ENCODE peak calls at places on chromosomes 6 and 20, in four cellular contexts. R is K562, Y is HL-60, K is GM12878. X is an unnamed sample.

GRCh38 chr20:44649976-44650375 is 1.5 kb downstream of the ADA start:
- DNase-seq in R (no peak), K (no peak), Y (no peak), X (no peak)

GRCh38 chr6:27188885-27189418 is 58.5 kb upstream of the PRSS16 start:
- DNase-seq in R (peak), K (peak), Y (peak), X (no peak)

GRCh38 chr6:8707956-8708772 is 272.8 kb upstream of the SLC35B3 start:
- DNase-seq in K (no peak), Y (no peak), R (no peak), X (no peak)

GRCh38 chr6:49453221-49453620 is 9.8 kb downstream of the MMUT start:
- DNase-seq in Y (no peak), K (no peak), R (no peak), X (no peak)

GRCh38 chr6:110538416-110539060 is 62.1 kb upstream of the SLC22A16 start:
- DNase-seq in K (no peak), Y (no peak), R (no peak), X (no peak)

GRCh38 chr20:62993856-62994494 is 12.8 kb downstream of the BHLHE23 start:
- DNase-seq in K (no peak), R (no peak), Y (no peak), X (no peak)

GRCh38 chr6:158764188-158764849 is 54.8 kb downstream of the EZR start:
- DNase-seq in R (no peak), Y (no peak), K (no peak), X (no peak)

GRCh38 chr6:135240711-135241110 is 59.6 kb downstream of the MYB start:
- DNase-seq in Y (no peak), R (no peak), K (no peak), X (no peak)

GRCh38 chr20:22921595-22922421 is 113.3 kb upstream of the SSTR4 start:
- DNase-seq in R (peak), Y (peak), K (no peak), X (no peak)

GRCh38 chr6:43247115-43247999 is 4.1 kb downstream of the TTBK1 start:
- DNase-seq in K (no peak), Y (peak), R (peak), X (peak)

GRCh38 chr6:34731393-34732060 is 25.8 kb upstream of the SNRPC start:
- DNase-seq in Y (no peak), K (no peak), R (no peak), X (no peak)

GRCh38 chr6:166503167-166503744 is 83.2 kb downstream of the RAMACL start:
- DNase-seq in Y (no peak), R (no peak), K (no peak), X (no peak)

GRCh38 chr6:32763417-32763816 is at the start of gene HLA-DQB2:
- DNase-seq in Y (no peak), K (no peak), R (no peak), X (no peak)

GRCh38 chr20:36315545-36316351 is 9.6 kb downstream of the DLGAP4 start:
- DNase-seq in R (no peak), K (no peak), Y (no peak), X (no peak)

GRCh38 chr20:50930139-50931047 is 844 bp downstream of the ADNP start:
- DNase-seq in Y (no peak), R (peak), K (no peak), X (no peak)

GRCh38 chr6:157954150-157955117 is 27.2 kb upstream of the SYNJ2 start:
- DNase-seq in Y (peak), R (no peak), K (no peak), X (no peak)

GRCh38 chr6:452301-453067 is 60.9 kb downstream of the IRF4 start:
- DNase-seq in K (no peak), R (no peak), Y (no peak), X (no peak)

GRCh38 chr6:38933426-38933825 is 115.2 kb upstream of the GLP1R start:
- DNase-seq in R (no peak), K (no peak), Y (no peak), X (no peak)

GRCh38 chr6:31087494-31088089 is 24.8 kb downstream of the C6orf15 start:
- DNase-seq in Y (peak), K (peak), R (peak), X (peak)

GRCh38 chr20:52497731-52498130 is 306.2 kb upstream of the ZFP64 start:
- DNase-seq in K (no peak), R (no peak), Y (no peak), X (no peak)

GRCh38 chr6:78954740-78955139 is 87.4 kb downstream of the IRAK1BP1 start:
- DNase-seq in K (no peak), R (no peak), Y (no peak), X (no peak)

GRCh38 chr6:223763-224162 is 68.5 kb upstream of the DUSP22 start:
- DNase-seq in R (no peak), K (no peak), Y (no peak), X (no peak)

GRCh38 chr20:14337400-14338171 is at the start of gene FLRT3:
- DNase-seq in K (peak), R (no peak), Y (peak), X (peak)

GRCh38 chr6:25312703-25313102 is 33.5 kb downstream of the CARMIL1 start:
- DNase-seq in K (no peak), R (no peak), Y (no peak), X (no peak)

GRCh38 chr6:69868961-69869360 is 2.6 kb downstream of the COL19A1 start:
- DNase-seq in K (no peak), Y (no peak), R (no peak), X (no peak)

GRCh38 chr6:23483896-23484295 is 642.1 kb upstream of the NRSN1 start:
- DNase-seq in K (no peak), R (no peak), Y (no peak), X (no peak)

GRCh38 chr6:2748183-2748582 is 2.5 kb downstream of the MYLK4 start:
- DNase-seq in Y (no peak), R (no peak), K (no peak), X (no peak)

GRCh38 chr6:149130093-149130872 is 187.2 kb upstream of the TAB2 start:
- DNase-seq in R (no peak), K (no peak), Y (no peak), X (no peak)

GRCh38 chr6:75115501-75115900 is 90.4 kb downstream of the COL12A1 start:
- DNase-seq in K (no peak), Y (no peak), R (no peak), X (no peak)

GRCh38 chr6:165834613-165835259 is 171.7 kb upstream of the PDE10A start:
- DNase-seq in K (no peak), R (no peak), Y (no peak), X (no peak)

GRCh38 chr6:131258816-131259476 is 123.7 kb downstream of the AKAP7 start:
- DNase-seq in Y (no peak), K (no peak), R (no peak), X (no peak)

GRCh38 chr20:48148020-48148419 is 362.7 kb upstream of the SULF2 start:
- DNase-seq in K (no peak), Y (no peak), R (no peak), X (no peak)

GRCh38 chr6:3280866-3281465 is 22.2 kb downstream of the PSMG4 start:
- DNase-seq in Y (no peak), K (no peak), R (no peak), X (no peak)

GRCh38 chr20:58084966-58085365 is 143.5 kb downstream of the ANKRD60 start:
- DNase-seq in K (no peak), R (no peak), Y (no peak), X (no peak)

GRCh38 chr20:19108181-19108580 is 104.3 kb upstream of the SLC24A3 start:
- DNase-seq in R (no peak), Y (no peak), K (no peak), X (no peak)

GRCh38 chr6:130296854-130297253 is 69.0 kb upstream of the TMEM200A start:
- DNase-seq in R (no peak), Y (no peak), K (no peak), X (no peak)

GRCh38 chr20:53866787-53867740 is 203.3 kb downstream of the BCAS1 start:
- DNase-seq in R (no peak), Y (no peak), K (peak), X (no peak)

GRCh38 chr6:4806308-4807190 is 30.3 kb downstream of the CDYL start:
- DNase-seq in R (no peak), K (no peak), Y (no peak), X (no peak)
- TF ChIP-seq SPI1 in R (no peak), K (no peak), Y (no peak), X (no peak)

DNA sequence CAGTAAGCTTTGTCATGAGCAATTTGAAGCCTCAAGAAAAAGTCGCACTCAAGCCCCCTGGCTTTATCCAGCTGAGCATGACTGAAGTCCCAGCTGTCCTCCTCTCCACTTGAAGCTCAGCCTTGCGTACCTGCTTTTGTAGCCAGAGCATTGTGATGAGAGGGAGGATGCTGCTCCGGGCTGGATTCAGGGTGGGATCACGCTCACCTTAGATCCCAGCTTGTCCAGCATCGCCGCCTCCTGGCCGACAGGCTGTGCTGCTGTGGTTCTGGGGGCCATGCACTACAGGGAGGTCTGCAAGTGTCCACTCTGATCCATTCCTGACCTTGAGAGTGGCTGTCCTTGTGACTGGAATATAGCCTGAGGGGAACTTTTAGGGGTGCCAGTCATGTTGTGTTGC is 495.6 kb downstream of the CDH26 start:
- DNase-seq in R (no peak), K (no peak), Y (no peak), X (no peak)
- TF ChIP-seq SPI1 in R (no peak), K (no peak), Y (no peak), X (no peak)

DNA sequence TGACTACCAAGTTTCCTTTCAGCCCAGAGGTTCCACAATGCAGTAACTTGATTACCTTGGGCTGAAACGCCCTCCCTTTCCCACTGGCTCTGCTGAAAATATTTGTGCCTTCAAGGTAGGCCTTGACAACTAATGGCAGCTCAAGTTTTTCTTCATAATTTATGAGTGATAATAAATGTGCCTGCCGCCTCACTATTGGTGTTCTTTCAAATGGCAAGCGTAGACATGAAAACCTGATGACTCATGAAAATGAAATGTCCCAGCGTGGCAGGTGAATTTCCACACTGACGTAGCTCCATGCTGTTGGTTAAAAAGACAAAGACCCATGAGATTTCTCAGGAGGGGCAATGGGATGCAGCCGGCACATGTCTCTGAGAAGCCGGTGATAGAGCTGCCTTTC is 107.2 kb upstream of the GGTLC1 start:
- DNase-seq in K (no peak), Y (no peak), R (no peak), X (no peak)
- TF ChIP-seq SPI1 in K (no peak), Y (no peak), R (no peak), X (no peak)

DNA sequence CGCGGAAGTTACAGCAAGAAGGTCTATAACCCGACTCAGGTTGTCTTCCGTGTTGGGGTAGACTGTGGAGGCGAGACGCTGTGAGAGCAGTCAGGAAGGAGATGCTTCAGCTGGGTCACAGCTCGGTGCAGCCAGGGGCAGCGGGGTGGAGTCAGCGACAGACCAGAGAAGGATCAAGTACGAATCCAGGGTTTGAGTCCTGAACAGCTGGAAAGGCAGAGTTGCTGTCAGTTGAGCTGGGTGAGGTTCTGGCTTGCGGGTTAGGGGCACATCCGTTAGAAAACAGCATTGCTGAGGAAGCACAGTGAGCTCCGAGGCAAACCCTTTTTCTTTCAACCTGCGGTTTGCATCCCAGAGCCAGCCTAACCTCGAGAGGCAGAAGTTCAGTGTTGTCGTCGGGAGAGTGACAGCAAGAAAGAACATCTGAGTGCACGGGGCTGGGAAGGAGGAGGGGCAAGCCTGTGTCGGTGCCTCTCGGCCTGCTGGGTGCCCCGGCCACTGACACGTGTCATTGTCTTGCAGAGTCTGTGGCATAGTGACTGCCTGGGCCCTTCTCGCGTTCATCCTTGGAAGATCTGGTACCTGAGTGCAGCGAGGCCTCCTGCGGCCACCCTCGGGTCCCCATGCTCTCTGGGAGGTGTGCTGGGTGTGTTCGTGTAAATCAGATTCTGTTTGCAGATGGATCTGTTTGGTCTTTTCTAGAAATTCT is 20.0 kb downstream of the PNLDC1 start:
- DNase-seq in Y (peak), R (no peak), K (no peak), X (no peak)
- TF ChIP-seq SPI1 in Y (no peak), R (no peak), K (no peak), X (no peak)

X was measured in GM12891.